ENCODE peak calls at places on chromosomes 4 and X, in eight cellular contexts. B is MM.1S, Z is activated gamma-delta T cell treated with Interleukin-2 at 50 U/mL for 16 hours, A is ecto neural progenitor cell, U is AG09309, O is NCI-H345, D is NCI-H510A treated with DMSO at 0.1 percent for 48 hours, T is RPMI8226. R is an unnamed sample.

GRCh38 chr4:17562157-17562556 is 14.8 kb upstream of the LAP3 start:
- DNase-seq in B (no peak), Z (no peak), A (no peak), U (no peak), O (no peak), D (no peak), T (no peak), R (no peak)

GRCh38 chr4:74376888-74377483 is 12.0 kb downstream of the EREG start:
- DNase-seq in B (peak), Z (no peak), A (no peak), U (peak), O (no peak), D (peak), T (peak), R (no peak)

GRCh38 chr4:4923208-4923607 is 63.7 kb downstream of the MSX1 start:
- DNase-seq in B (no peak), Z (no peak), A (peak), U (no peak), O (no peak), D (no peak), T (no peak), R (no peak)

GRCh38 chrX:51332188-51332942 is at the start of gene NUDT10:
- DNase-seq in B (no peak), Z (no peak), A (peak), U (no peak), O (no peak), D (no peak), T (no peak), R (no peak)

GRCh38 chrX:154785711-154786110 is 19.6 kb downstream of the MPP1 start:
- DNase-seq in B (no peak), Z (no peak), A (no peak), U (no peak), O (no peak), D (no peak), T (no peak), R (no peak)

GRCh38 chrX:5113128-5113527 is 1115.5 kb downstream of the NLGN4X start:
- DNase-seq in B (peak), Z (no peak), A (no peak), U (no peak), O (peak), D (peak), T (peak), R (no peak)

GRCh38 chr4:167831853-167832252 is 260.5 kb upstream of the ANXA10 start:
- DNase-seq in B (no peak), Z (no peak), A (no peak), U (no peak), O (no peak), D (no peak), T (no peak), R (no peak)

GRCh38 chrX:13110427-13111324 is 66.3 kb upstream of the FAM9C start:
- DNase-seq in B (no peak), Z (no peak), A (no peak), U (peak), O (no peak), D (no peak), T (no peak), R (no peak)

GRCh38 chrX:78527263-78527662 is 131.9 kb downstream of the RTL3 start:
- DNase-seq in B (no peak), Z (no peak), A (no peak), U (no peak), O (no peak), D (no peak), T (no peak), R (no peak)

GRCh38 chr4:67751260-67751659 is 2.9 kb downstream of the GNRHR start:
- DNase-seq in B (no peak), Z (no peak), A (no peak), U (no peak), O (no peak), D (no peak), T (no peak), R (no peak)

GRCh38 chrX:129769467-129770154 is 10.1 kb upstream of the SASH3 start:
- DNase-seq in B (peak), Z (peak), A (no peak), U (no peak), O (no peak), D (no peak), T (peak), R (peak)

R was measured in T-helper 1 cell.